ENCODE peak calls at places on chromosomes 6 and 20, in eight cellular contexts. Y, K, N, B, G, A, Q and V are unnamed samples.

GRCh38 chr6:108653864-108654402 is 93.2 kb downstream of the FOXO3 start:
- DNase-seq in Y (peak), K (no peak), N (no peak), B (no peak), G (peak), A (peak), Q (no peak), V (peak)

GRCh38 chr20:36796117-36796516 is 22.6 kb upstream of the DSN1 start:
- DNase-seq in Y (no peak), K (no peak), N (no peak), B (no peak), G (no peak), A (no peak), Q (no peak), V (no peak)

GRCh38 chr6:6829872-6830683 is 241.6 kb downstream of the LY86 start:
- DNase-seq in Y (no peak), K (no peak), N (no peak), B (no peak), G (no peak), A (no peak), Q (no peak), V (no peak)

GRCh38 chr6:158768396-158768795 is 50.8 kb downstream of the EZR start:
- DNase-seq in Y (no peak), K (no peak), N (no peak), B (no peak), G (no peak), A (no peak), Q (no peak), V (no peak)

GRCh38 chr6:28776269-28777146 is 147.3 kb downstream of the TRIM27 start:
- DNase-seq in Y (no peak), K (no peak), N (no peak), B (no peak), G (no peak), A (no peak), Q (no peak), V (no peak)

GRCh38 chr20:5870462-5871021 is 79.8 kb downstream of the TRMT6 start:
- DNase-seq in Y (no peak), K (no peak), N (no peak), B (no peak), G (no peak), A (no peak), Q (no peak), V (no peak)

GRCh38 chr20:348972-349841 is 2.3 kb downstream of the NRSN2 start:
- DNase-seq in Y (no peak), K (no peak), N (no peak), B (no peak), G (no peak), A (no peak), Q (no peak), V (no peak)

GRCh38 chr6:112485813-112486212 is 138.7 kb downstream of the RFPL4B start:
- DNase-seq in Y (no peak), K (no peak), N (no peak), B (no peak), G (no peak), A (no peak), Q (no peak), V (peak)

GRCh38 chr20:48295445-48295903 is 510.2 kb upstream of the SULF2 start:
- DNase-seq in Y (peak), K (peak), N (no peak), B (no peak), G (peak), A (peak), Q (no peak), V (peak)

GRCh38 chr6:36314221-36315014 is 22.3 kb downstream of the BNIP5 start:
- DNase-seq in Y (peak), K (peak), N (peak), B (peak), G (peak), A (no peak), Q (no peak), V (no peak)

GRCh38 chr6:153302133-153302532 is 171.1 kb upstream of the RGS17 start:
- DNase-seq in Y (no peak), K (no peak), N (no peak), B (no peak), G (no peak), A (no peak), Q (no peak), V (no peak)

GRCh38 chr20:52937701-52938100 is 34.5 kb upstream of the TSHZ2 start:
- DNase-seq in Y (no peak), K (no peak), N (no peak), B (no peak), G (peak), A (no peak), Q (no peak), V (no peak)

GRCh38 chr6:16471222-16471784 is 232.9 kb downstream of the GMPR start:
- DNase-seq in Y (no peak), K (no peak), N (no peak), B (no peak), G (peak), A (no peak), Q (no peak), V (no peak)

GRCh38 chr20:62313021-62313420 is 10.2 kb downstream of the ADRM1 start:
- DNase-seq in Y (no peak), K (no peak), N (no peak), B (no peak), G (no peak), A (no peak), Q (no peak), V (no peak)

GRCh38 chr20:50533061-50533460 is 22.9 kb downstream of the PTPN1 start:
- DNase-seq in Y (no peak), K (no peak), N (no peak), B (no peak), G (no peak), A (no peak), Q (no peak), V (no peak)

GRCh38 chr6:105324386-105325000 is 78.4 kb downstream of the PREP start:
- DNase-seq in Y (no peak), K (no peak), N (no peak), B (peak), G (no peak), A (no peak), Q (no peak), V (peak)

GRCh38 chr6:12595161-12595792 is 121.3 kb upstream of the PHACTR1 start:
- DNase-seq in Y (no peak), K (no peak), N (no peak), B (no peak), G (no peak), A (no peak), Q (no peak), V (peak)

GRCh38 chr20:51272392-51272791 is 249.5 kb upstream of the KCNG1 start:
- DNase-seq in Y (no peak), K (no peak), N (no peak), B (no peak), G (peak), A (peak), Q (no peak), V (peak)

GRCh38 chr6:75128881-75129570 is 76.8 kb downstream of the COL12A1 start:
- DNase-seq in Y (no peak), K (no peak), N (no peak), B (no peak), G (no peak), A (peak), Q (no peak), V (peak)

GRCh38 chr6:79076881-79077641 is 993 bp downstream of the PHIP start:
- DNase-seq in Y (peak), K (peak), N (no peak), B (peak), G (peak), A (peak), Q (peak), V (peak)

GRCh38 chr20:32319100-32319499 is 39.0 kb upstream of the ASXL1 start:
- DNase-seq in Y (no peak), K (no peak), N (no peak), B (no peak), G (no peak), A (no peak), Q (no peak), V (no peak)

GRCh38 chr6:45398075-45398817 is 20.5 kb upstream of the SUPT3H start:
- DNase-seq in Y (no peak), K (no peak), N (peak), B (no peak), G (no peak), A (no peak), Q (no peak), V (no peak)

GRCh38 chr20:48732081-48732829 is 95.5 kb downstream of the PREX1 start:
- DNase-seq in Y (no peak), K (no peak), N (no peak), B (no peak), G (peak), A (no peak), Q (no peak), V (no peak)

GRCh38 chr6:131107166-131107565 is 28.1 kb upstream of the AKAP7 start:
- DNase-seq in Y (peak), K (no peak), N (no peak), B (no peak), G (peak), A (no peak), Q (no peak), V (peak)

GRCh38 chr6:5580736-5581568 is 319.6 kb downstream of the FARS2 start:
- DNase-seq in Y (no peak), K (no peak), N (no peak), B (no peak), G (no peak), A (peak), Q (no peak), V (no peak)

GRCh38 chr6:121951918-121952379 is 447.5 kb upstream of the HSF2 start:
- DNase-seq in Y (no peak), K (no peak), N (peak), B (no peak), G (peak), A (peak), Q (no peak), V (peak)

GRCh38 chr6:133804263-133804662 is 84.7 kb upstream of the TCF21 start:
- DNase-seq in Y (no peak), K (no peak), N (no peak), B (no peak), G (no peak), A (no peak), Q (no peak), V (peak)

GRCh38 chr6:109987196-109987595 is 9.1 kb downstream of the GPR6 start:
- DNase-seq in Y (no peak), K (no peak), N (no peak), B (no peak), G (no peak), A (no peak), Q (no peak), V (no peak)

GRCh38 chr6:34795836-34796425 is 4.0 kb downstream of the BLTP3A start:
- DNase-seq in Y (no peak), K (no peak), N (no peak), B (no peak), G (no peak), A (peak), Q (no peak), V (peak)

GRCh38 chr6:79421001-79421411 is 116.2 kb downstream of the LCA5 start:
- DNase-seq in Y (no peak), K (no peak), N (no peak), B (peak), G (peak), A (no peak), Q (no peak), V (peak)

GRCh38 chr6:168333039-168333438 is 13.5 kb upstream of the DACT2 start:
- DNase-seq in Y (peak), K (no peak), N (no peak), B (no peak), G (no peak), A (peak), Q (no peak), V (peak)

GRCh38 chr20:25059866-25060465 is 2.0 kb upstream of the ACSS1 start:
- DNase-seq in Y (peak), K (no peak), N (no peak), B (no peak), G (no peak), A (no peak), Q (no peak), V (no peak)

GRCh38 chr6:111980979-111981378 is 72.9 kb upstream of the CCN6 start:
- DNase-seq in Y (no peak), K (no peak), N (no peak), B (no peak), G (peak), A (no peak), Q (no peak), V (no peak)

GRCh38 chr6:28726569-28727309 is 197.0 kb downstream of the TRIM27 start:
- DNase-seq in Y (no peak), K (no peak), N (no peak), B (no peak), G (no peak), A (no peak), Q (no peak), V (no peak)

GRCh38 chr6:44697333-44697732 is 309.8 kb downstream of the CDC5L start:
- DNase-seq in Y (no peak), K (no peak), N (no peak), B (no peak), G (no peak), A (no peak), Q (no peak), V (peak)

GRCh38 chr6:164337925-164338381 is 923.4 kb downstream of the QKI start:
- DNase-seq in Y (no peak), K (no peak), N (no peak), B (no peak), G (no peak), A (no peak), Q (no peak), V (no peak)

GRCh38 chr20:47765715-47766594 is 19.3 kb downstream of the SULF2 start:
- DNase-seq in Y (no peak), K (no peak), N (no peak), B (no peak), G (peak), A (no peak), Q (no peak), V (no peak)

GRCh38 chr20:63246490-63247284 is 7.6 kb downstream of the NKAIN4 start:
- DNase-seq in Y (no peak), K (peak), N (no peak), B (peak), G (no peak), A (no peak), Q (no peak), V (no peak)